ENCODE peak calls at places on chromosomes 16 and 17, in six cellular contexts. O is AG04450, C is pancreas, P is endothelial cell of umbilical vein, I is fibroblast of villous mesenchyme, K is PC-9. L is an unnamed sample.

GRCh38 chr16:17068524-17068923 is 402.2 kb downstream of the XYLT1 start:
- DNase-seq in O (no peak), C (no peak), P (no peak), I (no peak), K (no peak), L (no peak)

GRCh38 chr16:61581417-61582046 is 454.7 kb downstream of the CDH8 start:
- DNase-seq in O (no peak), C (peak; percentile 12), P (no peak), I (no peak), K (no peak), L (no peak)

GRCh38 chr16:80687606-80688005 is 116.8 kb downstream of the CDYL2 start:
- DNase-seq in O (no peak), C (no peak), P (no peak), I (peak; percentile 69), K (no peak), L (no peak)

GRCh38 chr17:40312893-40313659 is 4.1 kb downstream of the RARA start:
- DNase-seq in O (no peak), C (no peak), P (no peak), I (peak; percentile 56), K (no peak), L (no peak)

GRCh38 chr17:42682400-42683384 is at the start of gene CNTNAP1:
- DNase-seq in O (no peak), C (peak; percentile 36), P (peak; percentile 74), I (peak; percentile 80), K (peak; percentile 45), L (peak; percentile 68)

GRCh38 chr16:89919535-89920406 is 1.1 kb downstream of the MC1R start:
- DNase-seq in O (no peak), C (no peak), P (no peak), I (no peak), K (no peak), L (no peak)

GRCh38 chr17:30236807-30237206 is 1.3 kb upstream of the SLC6A4 start:
- DNase-seq in O (no peak), C (peak; percentile 63), P (peak; percentile 44), I (peak; percentile 30), K (peak; percentile 49), L (peak; percentile 45)

GRCh38 chr16:3022697-3023414 is 886 bp downstream of the HCFC1R1 start:
- DNase-seq in O (no peak), C (peak; percentile 68), P (peak; percentile 16), I (peak; percentile 8), K (no peak), L (peak; percentile 87)

GRCh38 chr17:35084987-35085386 is 21.5 kb upstream of the RFFL start:
- DNase-seq in O (no peak), C (no peak), P (peak; percentile 6), I (peak; percentile 33), K (peak; percentile 35), L (peak; percentile 82)

GRCh38 chr17:77227461-77228223 is 86.9 kb downstream of the SEC14L1 start:
- DNase-seq in O (no peak), C (no peak), P (peak; percentile 47), I (no peak), K (no peak), L (no peak)

GRCh38 chr17:67265620-67266019 is 20.6 kb upstream of the HELZ start:
- DNase-seq in O (no peak), C (no peak), P (no peak), I (no peak), K (no peak), L (no peak)

GRCh38 chr17:3004150-3004801 is 59.1 kb downstream of the OR1D5 start:
- DNase-seq in O (peak; percentile 92), C (peak; percentile 100), P (peak; percentile 99), I (peak; percentile 97), K (peak; percentile 99), L (peak; percentile 98)

GRCh38 chr17:3004925-3005324 is 58.5 kb downstream of the OR1D5 start:
- DNase-seq in O (no peak), C (no peak), P (no peak), I (no peak), K (peak; percentile 93), L (no peak)

GRCh38 chr17:3003401-3004149 is 59.8 kb downstream of the OR1D5 start:
- DNase-seq in O (no peak), C (no peak), P (no peak), I (no peak), K (no peak), L (no peak)

GRCh38 chr17:3005696-3006095 is 57.7 kb downstream of the OR1D5 start:
- DNase-seq in O (no peak), C (no peak), P (no peak), I (no peak), K (no peak), L (no peak)

GRCh38 chr17:3002538-3003301 is 60.7 kb downstream of the OR1D5 start:
- DNase-seq in O (no peak), C (no peak), P (no peak), I (no peak), K (no peak), L (no peak)
- H3K4me3 ChIP-seq in O (no peak overlapping the region), C (no peak overlapping the region), P (no peak overlapping the region), I (no peak overlapping the region), K (no peak overlapping the region), L (no peak overlapping the region)

GRCh38 chr17:69056179-69056823 is 4.4 kb downstream of the ABCA9 start:
- DNase-seq in O (no peak), C (no peak), P (no peak), I (no peak), K (no peak), L (no peak)
- TF ChIP-seq CTCF in O (no peak), C (no peak), P (no peak), I (no peak), K (no peak), L (no peak)

DNA sequence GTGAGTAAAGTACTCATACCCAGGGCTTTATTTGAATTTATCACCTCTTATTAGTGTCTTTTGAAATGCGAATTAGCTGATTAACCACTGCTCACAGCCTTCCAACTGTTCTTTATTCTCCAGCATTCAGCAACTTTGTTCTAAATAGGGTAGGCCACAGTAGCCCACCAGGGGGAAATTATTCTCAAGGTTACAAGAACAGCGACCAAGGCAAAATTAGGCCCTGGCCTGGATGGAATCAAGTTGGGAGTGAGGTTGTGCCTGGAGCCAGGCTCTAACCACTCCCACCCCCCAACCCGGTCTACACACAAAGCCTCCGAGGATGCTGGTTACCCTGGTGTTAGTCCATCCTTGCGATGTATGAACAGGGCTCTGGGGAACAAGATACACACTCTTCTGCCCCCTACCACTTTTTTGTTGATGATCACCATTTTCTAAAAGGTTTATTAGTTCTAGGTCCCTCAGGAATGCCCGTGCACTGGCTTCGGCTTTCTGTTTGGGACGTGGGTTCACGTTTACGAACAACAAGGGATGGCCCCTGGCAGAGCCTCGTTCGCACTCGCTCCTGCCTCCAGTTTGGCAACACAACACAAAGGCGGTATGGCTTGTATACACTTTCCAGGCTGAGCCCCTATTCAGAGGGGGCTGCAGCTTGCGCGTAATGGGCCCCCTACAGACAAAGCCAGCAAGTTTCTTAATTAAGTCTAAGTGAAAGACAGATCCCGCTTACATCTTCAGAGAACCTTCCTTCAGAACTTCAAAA is 245.3 kb downstream of the STX8 start:
- DNase-seq in O (no peak), C (no peak), P (no peak), I (no peak), K (no peak), L (no peak)
- H3K4me3 ChIP-seq in O (no peak overlapping the region), C (no peak overlapping the region), P (no peak overlapping the region), I (no peak overlapping the region), K (no peak overlapping the region), L (no peak overlapping the region)

DNA sequence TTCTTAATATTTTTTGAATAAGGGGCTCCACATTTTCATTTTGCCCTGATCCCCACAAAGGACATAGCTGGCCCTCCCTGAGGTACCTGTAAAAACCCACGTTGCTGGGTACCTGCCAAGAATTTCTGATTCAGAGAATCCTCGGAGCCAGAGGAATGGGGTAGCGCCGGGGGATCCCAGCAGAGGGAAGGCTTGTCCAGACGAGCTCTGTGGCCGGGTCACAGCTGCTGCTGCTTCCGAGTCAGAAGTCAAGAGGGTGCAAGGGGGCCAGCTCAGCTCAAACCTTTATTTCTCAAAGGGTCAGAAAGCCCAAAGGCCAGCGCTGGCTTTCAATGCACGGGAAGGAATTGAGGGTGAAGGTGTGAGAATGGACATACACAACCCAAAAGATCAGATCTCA is 68.9 kb upstream of the SDK2 start:
- DNase-seq in O (no peak), C (no peak), P (no peak), I (no peak), K (peak; percentile 10), L (no peak)
- TF ChIP-seq CTCF in O (no peak), C (no peak), P (no peak), I (no peak), K (no peak), L (no peak)

GRCh38 chr17:11889266-11889665 is 108.0 kb downstream of the ZNF18 start:
- DNase-seq in O (no peak), C (no peak), P (no peak), I (no peak), K (no peak), L (no peak)

GRCh38 chr17:11880714-11881113 is 116.6 kb downstream of the ZNF18 start:
- DNase-seq in O (no peak), C (no peak), P (no peak), I (no peak), K (no peak), L (peak; percentile 3)

GRCh38 chr17:11882716-11883115 is 114.6 kb downstream of the ZNF18 start:
- DNase-seq in O (no peak), C (no peak), P (no peak), I (no peak), K (no peak), L (no peak)

GRCh38 chr17:11885051-11885450 is 112.2 kb downstream of the ZNF18 start:
- DNase-seq in O (no peak), C (no peak), P (no peak), I (no peak), K (no peak), L (no peak)
- H3K4me3 ChIP-seq in O (no peak overlapping the region), C (no peak overlapping the region), P (no peak overlapping the region), I (no peak overlapping the region), K (no peak overlapping the region), L (no peak overlapping the region)

DNA sequence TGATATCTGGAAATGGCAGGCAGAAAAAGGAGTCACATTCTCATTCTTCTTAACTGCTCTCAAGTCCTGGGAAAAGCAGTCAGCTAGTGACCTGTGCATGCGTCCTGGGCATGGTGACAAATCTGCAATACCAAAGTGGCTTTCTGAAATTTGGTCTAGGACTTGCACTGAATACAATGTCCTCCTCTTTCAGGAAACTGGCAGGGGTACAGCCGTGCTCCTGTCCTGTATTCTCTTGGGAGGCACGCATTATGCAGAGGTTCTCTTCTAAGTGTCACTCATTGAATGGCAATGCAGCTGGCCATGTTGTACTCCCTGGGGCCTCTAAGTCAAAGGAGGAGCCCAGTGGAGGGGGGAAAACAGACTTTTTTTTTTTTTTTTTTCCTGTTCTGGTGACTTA is 10.6 kb downstream of the PHF12 start:
- DNase-seq in O (no peak), C (no peak), P (no peak), I (no peak), K (no peak), L (no peak)
- TF ChIP-seq CTCF in O (no peak), C (no peak), P (no peak), I (no peak), K (no peak), L (no peak)

GRCh38 chr17:81129711-81130367 is 35.5 kb upstream of the PVALEF start:
- DNase-seq in O (no peak), C (no peak), P (no peak), I (no peak), K (no peak), L (no peak)
- H3K4me3 ChIP-seq in O (no peak overlapping the region), C (no peak overlapping the region), P (no peak overlapping the region), I (no peak overlapping the region), K (no peak overlapping the region), L (no peak overlapping the region)

GRCh38 chr16:73176577-73177013 is 128.7 kb upstream of the ZFHX3 start:
- DNase-seq in O (peak; percentile 70), C (no peak), P (peak; percentile 75), I (peak; percentile 86), K (peak; percentile 33), L (peak; percentile 92)
- TF ChIP-seq CTCF in O (peak; percentile 59), C (no peak), P (peak; percentile 30), I (peak; percentile 58), K (peak; percentile 76), L (peak; percentile 44)